ENCODE peak calls at places on chromosomes 13 and 19, in four cellular contexts. X is transverse colon, N is A673, Y is NCI-H510A treated with DMSO at 0.1 percent for 48 hours. S is an unnamed sample.

GRCh38 chr13:62246581-62246980 is 830.9 kb upstream of the PCDH20 start:
- DNase-seq in X (no peak), N (no peak), Y (no peak), S (no peak)

GRCh38 chr19:46967578-46968018 is 52.0 kb upstream of the NPAS1 start:
- DNase-seq in X (peak), N (no peak), Y (no peak), S (no peak)

GRCh38 chr13:113411216-113412023 is 41.9 kb downstream of the ADPRHL1 start:
- DNase-seq in X (peak), N (no peak), Y (no peak), S (peak)

GRCh38 chr19:39310558-39311311 is 9.9 kb downstream of the LRFN1 start:
- DNase-seq in X (no peak), N (peak), Y (no peak), S (no peak)

GRCh38 chr19:1905071-1905862 is at the start of the genes ADAT3 and SCAMP4:
- DNase-seq in X (peak), N (peak), Y (peak), S (peak)

GRCh38 chr19:55406869-55407624 is 541 bp downstream of the UBE2S start:
- DNase-seq in X (peak), N (no peak), Y (no peak), S (no peak)

GRCh38 chr13:85486663-85487062 is 312.6 kb downstream of the SLITRK6 start:
- DNase-seq in X (no peak), N (no peak), Y (no peak), S (no peak)

GRCh38 chr19:10074153-10074552 is 12.0 kb upstream of the SHFL start:
- DNase-seq in X (no peak), N (peak), Y (no peak), S (no peak)

GRCh38 chr19:39372047-39372802 is 18.7 kb downstream of the PAF1 start:
- DNase-seq in X (peak), N (peak), Y (no peak), S (peak)

GRCh38 chr19:54388001-54388802 is 23.5 kb upstream of the LAIR1 start:
- DNase-seq in X (peak), N (no peak), Y (no peak), S (no peak)

GRCh38 chr13:26482451-26483197 is 74.9 kb upstream of the WASF3 start:
- DNase-seq in X (peak), N (peak), Y (peak), S (no peak)

GRCh38 chr13:26816876-26817275 is 56.3 kb upstream of the GPR12 start:
- DNase-seq in X (no peak), N (no peak), Y (no peak), S (no peak)

GRCh38 chr13:65064967-65065366 is 2165.2 kb downstream of the PCDH9 start:
- DNase-seq in X (no peak), N (no peak), Y (no peak), S (no peak)

GRCh38 chr13:78993792-78994191 is 334.8 kb upstream of the OBI1 start:
- DNase-seq in X (no peak), N (peak), Y (no peak), S (no peak)

GRCh38 chr19:55473201-55473600 is 3.2 kb upstream of the ZNF628 start:
- DNase-seq in X (no peak), N (no peak), Y (no peak), S (no peak)

GRCh38 chr19:2064788-2065524 is 13.9 kb upstream of the MKNK2 start:
- DNase-seq in X (no peak), N (no peak), Y (no peak), S (no peak)

GRCh38 chr13:25291691-25292090 is 4.4 kb upstream of the MTMR6 start:
- DNase-seq in X (no peak), N (no peak), Y (no peak), S (no peak)

GRCh38 chr13:66887088-66887487 is 343.0 kb downstream of the PCDH9 start:
- DNase-seq in X (no peak), N (no peak), Y (no peak), S (no peak)

GRCh38 chr19:15264061-15264932 is 32.0 kb upstream of the EPHX3 start:
- DNase-seq in X (peak), N (peak), Y (peak), S (no peak)

GRCh38 chr19:46635920-46636761 is at the start of gene GNG8:
- DNase-seq in X (no peak), N (no peak), Y (no peak), S (no peak)

GRCh38 chr13:45833242-45833641 is 18.3 kb downstream of the SIAH3 start:
- DNase-seq in X (no peak), N (no peak), Y (no peak), S (no peak)

GRCh38 chr13:24220086-24220703 is 59.7 kb downstream of the SPATA13 start:
- DNase-seq in X (peak), N (peak), Y (peak), S (peak)

GRCh38 chr13:46392967-46393366 is 5.9 kb upstream of the RUBCNL start:
- DNase-seq in X (no peak), N (no peak), Y (no peak), S (no peak)

GRCh38 chr19:58097783-58098681 is at the start of gene ZSCAN18:
- DNase-seq in X (peak), N (peak), Y (peak), S (peak)